ENCODE peak calls at places on chromosomes 7 and 10, in four cellular contexts. Z, R, Q and C are unnamed samples.

GRCh38 chr7:31493714-31494181 is 20.1 kb upstream of the ITPRID1 start:
- DNase-seq in Z (no peak), R (no peak), Q (no peak), C (no peak)

GRCh38 chr10:86018735-86019058 is 347.9 kb downstream of the GRID1 start:
- DNase-seq in Z (no peak), R (no peak), Q (no peak), C (no peak)

GRCh38 chr7:143393267-143394041 is 12.3 kb downstream of the ZYX start:
- DNase-seq in Z (peak; percentile 89), R (no peak), Q (no peak), C (no peak)

GRCh38 chr10:71451754-71452153 is 55.0 kb downstream of the CDH23 start:
- DNase-seq in Z (no peak), R (no peak), Q (no peak), C (no peak)

GRCh38 chr10:124705021-124705740 is 39.0 kb downstream of the FAM53B start:
- DNase-seq in Z (no peak), R (no peak), Q (no peak), C (no peak)

GRCh38 chr7:1087952-1088920 is at the start of gene GPER1:
- DNase-seq in Z (peak; percentile 91), R (no peak), Q (no peak), C (no peak)

GRCh38 chr7:50164552-50165220 is 71.6 kb upstream of the ZPBP start:
- DNase-seq in Z (no peak), R (no peak), Q (no peak), C (no peak)

GRCh38 chr10:97520978-97521761 is 22.4 kb downstream of the UBTD1 start:
- DNase-seq in Z (no peak), R (no peak), Q (no peak), C (no peak)

GRCh38 chr10:94133239-94133638 is 139.5 kb downstream of the PLCE1 start:
- DNase-seq in Z (no peak), R (no peak), Q (no peak), C (no peak)

GRCh38 chr10:131429942-131430341 is 118.4 kb upstream of the TCERG1L start:
- DNase-seq in Z (no peak), R (no peak), Q (no peak), C (no peak)

GRCh38 chr10:89078729-89079672 is 88.4 kb downstream of the FAS start:
- DNase-seq in Z (no peak), R (no peak), Q (no peak), C (no peak)

GRCh38 chr7:71486856-71487628 is 355.1 kb downstream of the GALNT17 start:
- DNase-seq in Z (no peak), R (no peak), Q (no peak), C (no peak)

GRCh38 chr10:86363833-86364511 is 2.6 kb downstream of the GRID1 start:
- DNase-seq in Z (no peak), R (no peak), Q (no peak), C (no peak)

GRCh38 chr10:82889703-82890102 is 1014.7 kb downstream of the NRG3 start:
- DNase-seq in Z (no peak), R (no peak), Q (no peak), C (no peak)

GRCh38 chr10:51137741-51138529 is 63.6 kb downstream of the PRKG1 start:
- DNase-seq in Z (no peak), R (no peak), Q (no peak), C (no peak)

GRCh38 chr7:2524808-2525140 is 5.2 kb downstream of the LFNG start:
- DNase-seq in Z (no peak), R (no peak), Q (no peak), C (no peak)